ENCODE peak calls at places on chromosomes 7 and 10, in eight cellular contexts. C is omental fat pad; M is Kasumi-1; F is activated T-helper 1 cell treated with anti-CD3 and anti-CD28 coated beads, Interleukin-2, amount 50 U/mL, for 16 hours; P is NCI-H146; L is NCI-H1105; N is kidney; G is cardiac fibroblast. W is an unnamed sample.

GRCh38 chr7:2619120-2619519 is 12.7 kb upstream of the TTYH3 start:
- DNase-seq in F (no peak), L (no peak), P (no peak), N (no peak), G (peak), M (no peak), C (no peak), W (no peak)

GRCh38 chr10:5482016-5482415 is 17.4 kb downstream of the CALML5 start:
- DNase-seq in L (no peak), P (no peak), N (no peak), F (no peak), G (no peak), M (no peak), C (no peak), W (no peak)

GRCh38 chr7:88344956-88345832 is 38.5 kb upstream of the STEAP4 start:
- DNase-seq in M (no peak), F (no peak), C (no peak), L (peak), N (no peak), G (peak), P (no peak), W (no peak)

GRCh38 chr10:118873080-118873737 is 118.4 kb upstream of the CACUL1 start:
- DNase-seq in M (no peak), C (no peak), L (no peak), P (no peak), N (no peak), G (peak), F (no peak), W (no peak)

GRCh38 chr7:101390901-101391301 is 28.2 kb downstream of the COL26A1 start:
- DNase-seq in F (no peak), L (no peak), P (no peak), N (peak), C (no peak), G (peak), M (peak), W (no peak)

GRCh38 chr10:43863270-43863669 is 214.6 kb upstream of the ZNF32 start:
- DNase-seq in M (no peak), C (no peak), G (no peak), N (no peak), F (no peak), L (no peak), P (no peak), W (no peak)

GRCh38 chr7:111290419-111290818 is 199.5 kb downstream of the LRRN3 start:
- DNase-seq in G (no peak), F (no peak), C (no peak), M (no peak), N (no peak), P (no peak), L (no peak), W (no peak)

GRCh38 chr10:108902491-108903250 is 1020.6 kb downstream of the XPNPEP1 start:
- DNase-seq in N (no peak), L (no peak), C (no peak), P (no peak), M (no peak), F (no peak), G (no peak), W (no peak)

GRCh38 chr7:27745064-27745583 is 5.2 kb downstream of the TAX1BP1 start:
- DNase-seq in C (no peak), L (no peak), P (peak), M (peak), G (peak), N (no peak), F (no peak), W (no peak)

GRCh38 chr10:28249512-28249911 is 53.4 kb downstream of the MPP7 start:
- DNase-seq in G (no peak), F (no peak), N (no peak), P (no peak), M (no peak), L (no peak), C (no peak), W (no peak)

GRCh38 chr10:24974978-24975377 is 22.6 kb upstream of the PRTFDC1 start:
- DNase-seq in P (no peak), L (no peak), N (no peak), F (no peak), C (no peak), M (no peak), G (peak), W (no peak)

GRCh38 chr7:2512179-2512644 is 7.4 kb upstream of the LFNG start:
- DNase-seq in G (no peak), N (no peak), L (no peak), C (no peak), M (no peak), P (no peak), F (no peak), W (no peak)

GRCh38 chr7:66221442-66221841 is 16.3 kb downstream of the TPST1 start:
- DNase-seq in M (no peak), N (no peak), C (no peak), F (no peak), L (no peak), P (no peak), G (no peak), W (no peak)

GRCh38 chr10:93206652-93207051 is 133.0 kb downstream of the CYP26A1 start:
- DNase-seq in P (no peak), C (no peak), N (no peak), F (no peak), G (no peak), M (no peak), L (no peak), W (no peak)

GRCh38 chr10:89515031-89515841 is 20.2 kb downstream of the SLC16A12 start:
- DNase-seq in N (no peak), M (no peak), F (no peak), G (peak), L (no peak), C (no peak), P (no peak), W (no peak)

GRCh38 chr7:37097276-37097675 is 351.4 kb downstream of the ELMO1 start:
- DNase-seq in F (no peak), M (no peak), G (no peak), N (no peak), P (no peak), L (no peak), C (no peak), W (no peak)

GRCh38 chr7:22931011-22931410 is 82.9 kb downstream of the HYCC1 start:
- DNase-seq in L (no peak), P (no peak), C (no peak), M (no peak), F (no peak), G (peak), N (no peak), W (no peak)

GRCh38 chr10:93299606-93300353 is 182.4 kb downstream of the MYOF start:
- DNase-seq in P (no peak), G (no peak), C (no peak), M (no peak), L (no peak), F (no peak), N (no peak), W (no peak)

GRCh38 chr7:136549756-136550155 is 318.7 kb upstream of the CHRM2 start:
- DNase-seq in G (no peak), C (no peak), L (no peak), N (no peak), P (no peak), M (no peak), F (no peak), W (no peak)

GRCh38 chr7:70303780-70304179 is 705.5 kb downstream of the AUTS2 start:
- DNase-seq in P (no peak), L (no peak), M (no peak), F (no peak), N (no peak), C (no peak), G (no peak), W (no peak)

GRCh38 chr10:111208951-111209350 is 132.1 kb downstream of the ADRA2A start:
- DNase-seq in C (no peak), M (no peak), F (no peak), G (no peak), L (no peak), P (no peak), N (no peak), W (no peak)

GRCh38 chr10:88892223-88892967 is 12.3 kb downstream of the STAMBPL1 start:
- DNase-seq in L (no peak), N (no peak), F (no peak), G (peak), P (no peak), C (no peak), M (no peak), W (no peak)

GRCh38 chr10:60666221-60666620 is 112.1 kb upstream of the CDK1 start:
- DNase-seq in L (no peak), G (peak), F (no peak), P (no peak), C (no peak), N (no peak), M (peak), W (no peak)

W was measured in type B pancreatic cell.